ENCODE peak calls at places on chromosomes 2 and 18, in five cellular contexts. One of them, this sample, is unnamed.

GRCh38 chr18:21364471-21364870 is 122.4 kb downstream of the GREB1L start:
- DNase-seq in HuH-7: no peak
- DNase-seq in stimulated activated CD4-positive, alpha-beta T cell treated with anti-CD3 and anti-CD28 coated beads, Interleukin-2, amount 100 ng/mL, for 48 hours: no peak
- DNase-seq in Right ventricle myocardium inferior: no peak
- DNase-seq in neural progenitor cell: peak; percentile 67
- DNase-seq in this sample: no peak

GRCh38 chr2:178764097-178764496 is 43.1 kb downstream of the TTN start:
- DNase-seq in Right ventricle myocardium inferior: no peak
- DNase-seq in neural progenitor cell: no peak
- DNase-seq in HuH-7: no peak
- DNase-seq in stimulated activated CD4-positive, alpha-beta T cell treated with anti-CD3 and anti-CD28 coated beads, Interleukin-2, amount 100 ng/mL, for 48 hours: no peak
- DNase-seq in this sample: no peak

GRCh38 chr2:119455066-119455718 is 23.5 kb downstream of the TMEM37 start:
- DNase-seq in neural progenitor cell: no peak
- DNase-seq in HuH-7: no peak
- DNase-seq in stimulated activated CD4-positive, alpha-beta T cell treated with anti-CD3 and anti-CD28 coated beads, Interleukin-2, amount 100 ng/mL, for 48 hours: no peak
- DNase-seq in Right ventricle myocardium inferior: no peak
- DNase-seq in this sample: no peak

GRCh38 chr2:72940786-72941185 is 23.5 kb downstream of the EMX1 start:
- DNase-seq in Right ventricle myocardium inferior: peak; percentile 49
- DNase-seq in stimulated activated CD4-positive, alpha-beta T cell treated with anti-CD3 and anti-CD28 coated beads, Interleukin-2, amount 100 ng/mL, for 48 hours: no peak
- DNase-seq in neural progenitor cell: peak; percentile 32
- DNase-seq in HuH-7: no peak
- DNase-seq in this sample: peak; percentile 77

GRCh38 chr2:143841935-143842334 is 678.0 kb downstream of the ZEB2 start:
- DNase-seq in Right ventricle myocardium inferior: no peak
- DNase-seq in HuH-7: no peak
- DNase-seq in neural progenitor cell: peak; percentile 21
- DNase-seq in stimulated activated CD4-positive, alpha-beta T cell treated with anti-CD3 and anti-CD28 coated beads, Interleukin-2, amount 100 ng/mL, for 48 hours: no peak
- DNase-seq in this sample: no peak

GRCh38 chr18:77087391-77088141 is 45.0 kb downstream of the MBP start:
- DNase-seq in HuH-7: no peak
- DNase-seq in stimulated activated CD4-positive, alpha-beta T cell treated with anti-CD3 and anti-CD28 coated beads, Interleukin-2, amount 100 ng/mL, for 48 hours: no peak
- DNase-seq in neural progenitor cell: peak; percentile 73
- DNase-seq in Right ventricle myocardium inferior: peak; percentile 81
- DNase-seq in this sample: peak; percentile 86

GRCh38 chr2:8692783-8693768 is 11.2 kb downstream of the ID2 start:
- DNase-seq in Right ventricle myocardium inferior: no peak
- DNase-seq in stimulated activated CD4-positive, alpha-beta T cell treated with anti-CD3 and anti-CD28 coated beads, Interleukin-2, amount 100 ng/mL, for 48 hours: peak; percentile 45
- DNase-seq in neural progenitor cell: peak; percentile 54
- DNase-seq in HuH-7: peak; percentile 81
- DNase-seq in this sample: peak; percentile 91

GRCh38 chr2:222851956-222852617 is 8.7 kb upstream of the ACSL3 start:
- DNase-seq in neural progenitor cell: no peak
- DNase-seq in stimulated activated CD4-positive, alpha-beta T cell treated with anti-CD3 and anti-CD28 coated beads, Interleukin-2, amount 100 ng/mL, for 48 hours: no peak
- DNase-seq in Right ventricle myocardium inferior: no peak
- DNase-seq in HuH-7: no peak
- DNase-seq in this sample: no peak

GRCh38 chr18:27184115-27185024 is 738 bp downstream of the CHST9 start:
- DNase-seq in HuH-7: peak; percentile 8
- DNase-seq in Right ventricle myocardium inferior: no peak
- DNase-seq in stimulated activated CD4-positive, alpha-beta T cell treated with anti-CD3 and anti-CD28 coated beads, Interleukin-2, amount 100 ng/mL, for 48 hours: no peak
- DNase-seq in neural progenitor cell: peak; percentile 49
- DNase-seq in this sample: peak; percentile 83

GRCh38 chr2:4937550-4937949 is 754.6 kb upstream of the SOX11 start:
- DNase-seq in HuH-7: no peak
- DNase-seq in neural progenitor cell: peak; percentile 24
- DNase-seq in Right ventricle myocardium inferior: no peak
- DNase-seq in stimulated activated CD4-positive, alpha-beta T cell treated with anti-CD3 and anti-CD28 coated beads, Interleukin-2, amount 100 ng/mL, for 48 hours: no peak
- DNase-seq in this sample: no peak

GRCh38 chr2:9200634-9201015 is 6.0 kb upstream of the ASAP2 start:
- DNase-seq in stimulated activated CD4-positive, alpha-beta T cell treated with anti-CD3 and anti-CD28 coated beads, Interleukin-2, amount 100 ng/mL, for 48 hours: no peak
- DNase-seq in Right ventricle myocardium inferior: no peak
- DNase-seq in neural progenitor cell: no peak
- DNase-seq in HuH-7: no peak
- DNase-seq in this sample: no peak

GRCh38 chr18:78630356-78630755 is 349.3 kb upstream of the SALL3 start:
- DNase-seq in neural progenitor cell: no peak
- DNase-seq in stimulated activated CD4-positive, alpha-beta T cell treated with anti-CD3 and anti-CD28 coated beads, Interleukin-2, amount 100 ng/mL, for 48 hours: no peak
- DNase-seq in HuH-7: no peak
- DNase-seq in Right ventricle myocardium inferior: no peak
- DNase-seq in this sample: no peak

GRCh38 chr18:62186656-62187542 is at the start of the genes PIGN and RELCH:
- DNase-seq in stimulated activated CD4-positive, alpha-beta T cell treated with anti-CD3 and anti-CD28 coated beads, Interleukin-2, amount 100 ng/mL, for 48 hours: peak; percentile 84
- DNase-seq in Right ventricle myocardium inferior: peak; percentile 95
- DNase-seq in neural progenitor cell: peak; percentile 99
- DNase-seq in HuH-7: peak; percentile 82
- DNase-seq in this sample: peak; percentile 99

GRCh38 chr2:41878056-41878455 is 169.8 kb upstream of the PKDCC start:
- DNase-seq in neural progenitor cell: no peak
- DNase-seq in HuH-7: no peak
- DNase-seq in Right ventricle myocardium inferior: no peak
- DNase-seq in stimulated activated CD4-positive, alpha-beta T cell treated with anti-CD3 and anti-CD28 coated beads, Interleukin-2, amount 100 ng/mL, for 48 hours: no peak
- DNase-seq in this sample: no peak

GRCh38 chr18:22114526-22115321 is 54.7 kb upstream of the GATA6 start:
- DNase-seq in stimulated activated CD4-positive, alpha-beta T cell treated with anti-CD3 and anti-CD28 coated beads, Interleukin-2, amount 100 ng/mL, for 48 hours: no peak
- DNase-seq in Right ventricle myocardium inferior: no peak
- DNase-seq in HuH-7: no peak
- DNase-seq in neural progenitor cell: no peak
- DNase-seq in this sample: no peak

GRCh38 chr2:137302957-137303356 is 537.6 kb downstream of the THSD7B start:
- DNase-seq in stimulated activated CD4-positive, alpha-beta T cell treated with anti-CD3 and anti-CD28 coated beads, Interleukin-2, amount 100 ng/mL, for 48 hours: no peak
- DNase-seq in Right ventricle myocardium inferior: peak; percentile 65
- DNase-seq in neural progenitor cell: no peak
- DNase-seq in HuH-7: no peak
- DNase-seq in this sample: no peak

GRCh38 chr2:44526352-44526751 is 164.6 kb downstream of the CAMKMT start:
- DNase-seq in neural progenitor cell: no peak
- DNase-seq in HuH-7: no peak
- DNase-seq in Right ventricle myocardium inferior: no peak
- DNase-seq in stimulated activated CD4-positive, alpha-beta T cell treated with anti-CD3 and anti-CD28 coated beads, Interleukin-2, amount 100 ng/mL, for 48 hours: no peak
- DNase-seq in this sample: no peak

GRCh38 chr2:205868773-205869333 is 186.6 kb downstream of the NRP2 start:
- DNase-seq in stimulated activated CD4-positive, alpha-beta T cell treated with anti-CD3 and anti-CD28 coated beads, Interleukin-2, amount 100 ng/mL, for 48 hours: no peak
- DNase-seq in neural progenitor cell: no peak
- DNase-seq in HuH-7: no peak
- DNase-seq in Right ventricle myocardium inferior: no peak
- DNase-seq in this sample: no peak

This sample was measured in endodermal cell.